ENCODE peak calls at places on chromosomes 11 and 22, in nine cellular contexts. L, K, N, Z, D, Q, H, C and I are unnamed samples. For H3K9me3, the result is how much of the 10 kb centered on the place peaks cover.

GRCh38 chr22:41535244-41535643 is 9.0 kb downstream of the POLR3H start:
- DNase-seq in L (no peak), Z (no peak), C (no peak), H (no peak), N (no peak), K (no peak), Q (no peak), D (no peak), I (no peak)

GRCh38 chr11:133936136-133936535 is 20.6 kb downstream of the IGSF9B start:
- DNase-seq in H (no peak), L (no peak), Q (no peak), N (no peak), K (no peak), Z (peak), D (no peak), C (no peak), I (peak)

GRCh38 chr11:27294654-27295053 is 68.4 kb downstream of the CCDC34 start:
- DNase-seq in Z (no peak), C (no peak), K (no peak), D (peak), Q (no peak), L (no peak), N (no peak), H (no peak), I (no peak)

GRCh38 chr11:704799-705645 is 1.0 kb upstream of the EPS8L2 start:
- DNase-seq in Z (peak), L (no peak), D (peak), K (no peak), H (no peak), C (peak), N (no peak), Q (no peak), I (peak)

GRCh38 chr11:121559812-121560211 is 107.0 kb upstream of the SORL1-AS1 start:
- DNase-seq in K (no peak), C (no peak), D (peak), Z (no peak), N (no peak), L (no peak), H (no peak), Q (no peak), I (no peak)

GRCh38 chr11:31947051-31947450 is 135.9 kb upstream of the PAX6 start:
- DNase-seq in Q (no peak), Z (no peak), C (no peak), K (no peak), N (no peak), L (no peak), D (no peak), H (no peak), I (no peak)

GRCh38 chr22:25495286-25495685 is 69.2 kb upstream of the GRK3 start:
- DNase-seq in C (no peak), Q (no peak), K (no peak), L (no peak), Z (no peak), H (no peak), N (no peak), D (no peak), I (no peak)

GRCh38 chr11:66720223-66720898 is 8.7 kb downstream of the SPTBN2 start:
- DNase-seq in L (no peak), Z (peak), D (peak), C (peak), N (no peak), K (no peak), H (no peak), Q (peak), I (peak)

DNA sequence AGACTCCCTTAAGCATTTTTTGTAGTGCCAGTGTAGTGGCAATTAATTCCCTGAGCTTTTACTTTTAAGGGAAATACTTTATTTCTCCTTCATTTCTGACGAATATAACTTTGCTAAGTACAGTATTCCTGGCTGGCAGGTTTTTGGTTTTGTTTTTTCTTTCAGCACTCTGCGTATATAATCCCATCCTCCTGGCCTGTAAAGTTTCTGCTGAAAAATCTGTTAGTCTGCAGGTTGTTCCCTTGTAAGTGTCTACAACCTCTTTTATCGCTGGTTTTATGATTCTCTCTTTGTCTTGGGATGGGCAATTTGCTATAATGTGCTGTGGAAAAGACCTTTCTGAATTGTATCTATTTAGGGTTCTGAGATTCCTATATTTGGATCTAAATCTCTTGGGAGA is 56.0 kb downstream of the KCNQ1OT1 start:
- DNase-seq in Z (no peak), N (no peak), H (no peak), Q (no peak), K (no peak), D (no peak), L (no peak), C (no peak), I (no peak)
- H3K9me3 ChIP-seq in Z (half or more), N (half or more), H (under half), Q (half or more), K (under half), D (under half), L (under half), C (under half), I (under half)

GRCh38 chr11:35766651-35767050 is 104.1 kb downstream of the TRIM44 start:
- DNase-seq in K (no peak), H (no peak), N (no peak), L (no peak), C (no peak), D (no peak), Z (no peak), Q (no peak), I (no peak)

DNA sequence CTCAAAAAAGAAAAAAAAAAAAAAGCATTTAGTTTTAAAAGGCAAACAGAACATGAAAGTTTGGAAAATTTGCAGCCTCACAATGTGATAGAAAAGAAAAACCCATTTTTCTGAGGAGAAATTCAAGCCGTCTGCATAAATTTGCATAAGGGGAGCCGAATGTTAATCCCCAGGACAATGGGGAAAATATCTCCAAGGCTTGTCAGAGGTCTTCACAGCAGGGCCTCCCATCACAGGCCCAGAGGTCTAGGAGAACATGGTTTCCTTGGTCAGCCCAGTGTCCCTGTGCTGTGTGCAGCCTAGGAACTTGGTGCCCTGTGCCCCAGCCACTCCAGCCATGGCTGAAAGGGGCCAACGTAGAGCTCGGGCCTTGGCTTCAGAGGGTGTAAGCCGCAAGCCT is 109.1 kb downstream of the TRIM44 start:
- DNase-seq in H (no peak), D (no peak), Q (no peak), Z (no peak), C (no peak), L (no peak), K (no peak), N (no peak), I (no peak)
- H3K9me3 ChIP-seq in H (under half), D (under half), Q (under half), Z (under half), C (under half), L (under half), K (under half), N (under half), I (under half)

GRCh38 chr22:48660795-48661740 is 1166.6 kb downstream of the BRD1 start:
- DNase-seq in L (no peak), H (no peak), N (no peak), D (no peak), Z (peak), K (no peak), C (no peak), Q (peak), I (no peak)

GRCh38 chr22:48660104-48660794 is 1167.4 kb downstream of the BRD1 start:
- DNase-seq in D (no peak), Z (peak), N (no peak), C (no peak), Q (no peak), L (no peak), H (no peak), K (no peak), I (no peak)

GRCh38 chr22:48659393-48659792 is 1168.3 kb downstream of the BRD1 start:
- DNase-seq in Q (no peak), Z (peak), D (no peak), K (no peak), H (no peak), L (no peak), N (no peak), C (no peak), I (no peak)

GRCh38 chr22:48658246-48658645 is 1169.4 kb downstream of the BRD1 start:
- DNase-seq in H (no peak), C (no peak), N (no peak), L (no peak), Q (peak), K (no peak), Z (peak), D (no peak), I (no peak)

GRCh38 chr22:48658871-48659270 is 1168.8 kb downstream of the BRD1 start:
- DNase-seq in N (no peak), L (no peak), C (no peak), K (no peak), Q (peak), Z (peak), D (no peak), H (no peak), I (no peak)
- H3K9me3 ChIP-seq in N (under half), L (under half), C (half or more), K (under half), Q (under half), Z (under half), D (under half), H (under half), I (under half)

DNA sequence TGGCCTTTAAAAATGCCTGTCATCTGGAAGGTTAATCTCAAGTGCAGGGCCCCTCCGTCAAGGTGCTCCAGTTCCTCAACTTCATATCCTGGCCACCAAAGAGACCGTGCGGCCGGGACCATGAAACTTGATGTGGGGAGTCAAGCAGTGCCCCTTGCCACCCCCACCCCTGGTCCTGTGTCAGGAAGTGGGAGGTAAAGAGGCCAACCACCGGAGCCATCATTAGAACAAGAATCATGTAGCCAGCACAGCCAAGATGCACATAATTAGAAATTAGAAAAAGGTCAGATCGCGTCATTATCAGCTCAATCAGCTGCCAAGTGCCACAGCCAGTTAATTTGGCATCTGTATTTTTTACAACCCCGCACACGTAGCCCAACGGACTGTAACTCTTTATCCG is 108.1 kb downstream of the FEZ1 start:
- DNase-seq in K (no peak), H (no peak), L (no peak), Q (no peak), C (no peak), Z (no peak), N (no peak), D (no peak), I (no peak)
- H3K9me3 ChIP-seq in K (under half), H (under half), L (under half), Q (under half), C (under half), Z (under half), N (under half), D (under half), I (under half)

DNA sequence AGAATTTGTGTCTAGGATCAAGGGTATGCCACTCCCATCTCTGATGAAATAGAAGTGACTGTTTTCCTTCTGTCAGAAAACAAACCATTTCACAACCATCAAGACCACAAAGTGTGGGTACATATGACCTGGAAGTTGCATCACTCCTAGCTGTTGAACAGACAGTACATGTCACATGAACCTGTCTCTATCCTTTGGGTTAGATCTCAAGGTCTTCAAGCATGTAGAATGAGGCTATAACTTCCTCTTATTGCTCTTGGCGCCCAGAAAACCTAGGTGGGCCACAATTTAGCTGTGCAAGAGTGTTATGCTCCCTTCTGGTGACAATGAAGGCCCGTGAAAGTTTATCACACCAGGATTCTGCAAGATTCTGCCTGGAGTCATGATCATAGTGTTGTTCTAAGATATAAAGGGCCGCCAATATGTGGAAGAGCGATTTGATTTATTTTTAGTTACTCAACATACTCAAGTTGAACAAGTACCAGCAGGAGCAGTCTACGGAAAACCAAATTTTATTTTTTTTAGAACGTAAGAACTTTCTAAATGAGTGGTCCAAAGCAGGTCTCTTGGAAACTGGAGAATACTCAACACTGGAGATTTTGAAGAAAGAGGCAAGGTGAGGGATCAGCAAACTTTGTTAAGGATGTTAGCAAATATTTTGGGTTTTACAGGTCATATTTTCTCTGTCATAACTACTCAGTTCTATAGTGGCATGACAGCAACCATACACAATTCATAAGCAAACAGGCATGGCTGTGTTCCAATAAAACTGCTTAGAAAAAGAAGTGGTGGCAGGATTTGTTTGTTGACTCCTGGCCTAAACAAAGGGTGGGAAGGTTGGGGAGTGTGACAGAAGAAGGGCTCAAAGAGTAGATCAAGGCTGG is 101.8 kb downstream of the USP35 start:
- DNase-seq in H (peak), K (no peak), C (peak), L (no peak), Q (no peak), N (no peak), D (no peak), Z (no peak), I (no peak)
- H3K9me3 ChIP-seq in H (under half), K (under half), C (under half), L (under half), Q (under half), N (under half), D (under half), Z (under half), I (under half)

DNA sequence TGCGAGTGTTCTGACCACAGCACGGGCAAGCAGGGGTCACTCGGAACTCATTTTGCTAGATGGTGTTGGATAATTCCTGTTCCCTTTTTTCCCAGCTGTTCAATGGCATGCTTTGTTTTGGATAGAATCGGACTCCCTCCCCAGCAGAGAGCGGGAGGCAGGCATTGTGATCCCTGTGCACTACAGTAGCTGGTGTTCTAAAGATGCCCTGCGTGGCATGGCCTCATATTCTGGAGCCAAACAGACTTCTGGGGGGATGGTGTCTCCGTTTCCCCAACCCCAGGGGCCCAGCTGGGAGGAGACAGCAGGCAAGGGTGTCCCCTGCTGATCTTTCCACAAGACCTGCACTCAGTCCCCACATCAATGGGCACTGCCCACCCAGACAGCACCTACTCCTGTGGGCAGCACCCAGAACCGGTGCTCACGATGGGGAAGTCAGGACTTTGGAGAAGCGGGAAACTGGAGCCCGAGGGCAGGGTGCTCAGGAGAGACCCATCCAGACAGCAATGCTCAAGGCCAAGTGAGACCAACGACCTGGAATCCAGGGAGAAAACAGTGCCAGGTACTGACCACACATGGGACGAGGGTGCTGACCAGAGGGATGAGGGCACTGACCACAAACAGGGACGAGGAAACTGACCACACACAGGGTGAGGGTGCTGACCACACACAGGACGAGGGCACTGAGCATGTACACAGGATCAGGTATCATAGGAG is 934.9 kb downstream of the BRD1 start:
- DNase-seq in Z (peak), H (no peak), N (peak), L (no peak), K (no peak), C (no peak), Q (no peak), D (no peak), I (peak)
- H3K9me3 ChIP-seq in Z (under half), H (under half), N (under half), L (under half), K (under half), C (half or more), Q (under half), D (under half), I (under half)

GRCh38 chr11:2655834-2656622 is 43.8 kb downstream of the KCNQ1OT1 start:
- DNase-seq in L (no peak), Q (no peak), H (no peak), D (no peak), Z (peak), C (peak), K (no peak), N (no peak), I (no peak)
- H3K9me3 ChIP-seq in L (under half), Q (under half), H (under half), D (under half), Z (under half), C (under half), K (under half), N (under half), I (under half)

GRCh38 chr11:92107331-92107730 is 117.3 kb upstream of the FAT3 start:
- DNase-seq in C (no peak), H (no peak), Z (no peak), L (no peak), D (no peak), K (no peak), N (no peak), Q (no peak), I (no peak)

GRCh38 chr11:92109476-92109875 is 115.1 kb upstream of the FAT3 start:
- DNase-seq in N (no peak), L (no peak), C (no peak), Z (no peak), H (no peak), D (no peak), Q (no peak), K (no peak), I (no peak)

DNA sequence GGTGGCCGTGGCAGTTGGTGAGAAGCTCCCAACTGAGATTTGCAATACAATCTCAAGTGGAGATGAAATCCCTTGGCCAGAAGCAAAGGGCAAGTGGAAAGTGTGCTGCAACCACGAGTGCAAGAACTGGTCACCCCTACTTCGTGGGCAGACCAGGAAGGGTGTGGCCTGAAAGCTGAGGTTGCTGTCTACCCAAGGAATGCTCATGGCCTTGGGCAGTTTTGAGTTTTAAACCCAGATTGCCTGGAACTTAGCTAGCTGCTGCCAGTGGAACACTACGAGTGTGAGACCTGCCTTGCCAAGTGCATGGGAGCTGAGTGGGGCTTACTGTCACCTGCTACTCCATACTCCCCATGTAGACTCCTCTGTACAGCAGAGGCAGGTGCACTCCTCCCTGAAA is 113.3 kb upstream of the FAT3 start:
- DNase-seq in L (no peak), C (peak), N (no peak), K (no peak), D (no peak), H (no peak), Q (no peak), Z (peak), I (no peak)
- H3K9me3 ChIP-seq in L (under half), C (under half), N (under half), K (under half), D (under half), H (under half), Q (under half), Z (under half), I (under half)

GRCh38 chr11:2645779-2646118 is 54.0 kb downstream of the KCNQ1OT1 start:
- DNase-seq in N (no peak), D (no peak), C (no peak), Z (no peak), Q (no peak), H (no peak), L (no peak), K (no peak), I (no peak)
- H3K9me3 ChIP-seq in N (half or more), D (under half), C (under half), Z (half or more), Q (half or more), H (under half), L (under half), K (under half), I (under half)

GRCh38 chr11:63521896-63522295 is 14.7 kb upstream of the PLAAT4 start:
- DNase-seq in K (no peak), H (no peak), N (no peak), Q (no peak), D (no peak), Z (no peak), L (no peak), C (no peak), I (no peak)

GRCh38 chr11:63520606-63521170 is 14.8 kb downstream of the LGALS12 start:
- DNase-seq in N (no peak), D (no peak), C (no peak), H (no peak), Z (no peak), K (no peak), L (no peak), Q (no peak), I (no peak)

GRCh38 chr11:63527667-63528066 is 8.9 kb upstream of the PLAAT4 start:
- DNase-seq in K (no peak), H (no peak), N (no peak), Z (no peak), Q (no peak), L (no peak), C (no peak), D (no peak), I (no peak)

GRCh38 chr11:63518548-63518947 is 12.7 kb downstream of the LGALS12 start:
- DNase-seq in C (no peak), K (no peak), H (no peak), L (no peak), Q (no peak), Z (no peak), D (peak), N (no peak), I (no peak)

DNA sequence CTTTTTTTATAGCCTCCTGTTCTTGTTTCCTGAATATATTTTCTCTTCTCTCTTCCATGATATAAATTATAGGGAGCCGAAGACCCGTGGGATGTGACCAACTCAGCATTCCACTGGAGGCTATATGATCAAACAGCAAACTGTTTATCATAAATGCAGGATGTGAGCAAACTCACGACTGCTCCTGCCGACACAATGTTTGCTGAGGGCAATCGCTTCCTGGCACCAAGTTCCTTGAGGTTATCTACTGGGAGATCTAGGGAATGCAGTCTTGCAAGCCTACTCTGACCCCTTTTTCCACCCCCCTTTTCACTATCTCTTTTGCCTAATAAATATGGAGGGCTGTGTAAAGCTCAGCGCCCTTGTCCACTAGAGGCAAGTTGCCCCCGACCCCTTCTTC is 13.5 kb upstream of the PLAAT4 start:
- DNase-seq in Q (no peak), K (no peak), H (no peak), N (no peak), C (no peak), L (no peak), Z (no peak), D (no peak), I (no peak)
- H3K9me3 ChIP-seq in Q (under half), K (under half), H (under half), N (under half), C (under half), L (under half), Z (under half), D (under half), I (under half)